ENCODE peak calls at places on chromosome 6, in five cellular contexts. B, K, S, Q and R are unnamed samples. For H3K4me1, the result is how much of the 10 kb centered on the place peaks cover.

GRCh38 chr6:125114248-125114858 is 39.2 kb upstream of the TPD52L1 start:
- DNase-seq in B (no peak), K (no peak), S (no peak), Q (no peak), R (peak)

GRCh38 chr6:26175428-26176181 is 88.4 kb downstream of the HFE start:
- DNase-seq in B (no peak), K (no peak), S (no peak), Q (no peak), R (peak)

GRCh38 chr6:43076928-43077809 is 1.1 kb downstream of the PTK7 start:
- DNase-seq in B (no peak), K (peak), S (no peak), Q (no peak), R (no peak)

GRCh38 chr6:44086931-44087574 is 40.2 kb downstream of the MRPL14 start:
- DNase-seq in B (no peak), K (peak), S (no peak), Q (no peak), R (peak)

GRCh38 chr6:34924831-34925613 is 36.0 kb downstream of the ANKS1A start:
- DNase-seq in B (no peak), K (no peak), S (no peak), Q (no peak), R (no peak)

GRCh38 chr6:10271982-10272381 is 142.9 kb downstream of the TFAP2A start:
- DNase-seq in B (no peak), K (no peak), S (no peak), Q (no peak), R (no peak)

GRCh38 chr6:112037783-112038216 is 16.1 kb upstream of the CCN6 start:
- DNase-seq in B (peak), K (peak), S (peak), Q (no peak), R (no peak)

GRCh38 chr6:42295181-42295580 is 77.5 kb upstream of the MRPS10 start:
- DNase-seq in B (no peak), K (peak), S (no peak), Q (no peak), R (no peak)

GRCh38 chr6:80263603-80264002 is 157.1 kb downstream of the BCKDHB start:
- DNase-seq in B (no peak), K (no peak), S (no peak), Q (no peak), R (no peak)

GRCh38 chr6:152462716-152463115 is 174.4 kb downstream of the SYNE1 start:
- DNase-seq in B (no peak), K (no peak), S (no peak), Q (no peak), R (no peak)

GRCh38 chr6:32624565-32624964 is 12.6 kb upstream of the HLA-DQA1 start:
- DNase-seq in B (no peak), K (no peak), S (no peak), Q (no peak), R (no peak)

GRCh38 chr6:16720861-16721260 is 40.4 kb downstream of the ATXN1 start:
- DNase-seq in B (no peak), K (no peak), S (no peak), Q (no peak), R (no peak)

GRCh38 chr6:166488081-166488685 is 98.3 kb downstream of the RAMACL start:
- DNase-seq in B (peak), K (peak), S (no peak), Q (peak), R (peak)

GRCh38 chr6:137951064-137951597 is 84.1 kb downstream of the TNFAIP3 start:
- DNase-seq in B (no peak), K (no peak), S (no peak), Q (no peak), R (no peak)

GRCh38 chr6:7114744-7115451 is 7.1 kb downstream of the RREB1 start:
- DNase-seq in B (no peak), K (no peak), S (no peak), Q (no peak), R (no peak)

GRCh38 chr6:134176283-134176975 is 124.0 kb upstream of the SLC2A12 start:
- DNase-seq in B (peak), K (peak), S (peak), Q (no peak), R (peak)

GRCh38 chr6:134177753-134178229 is 125.4 kb upstream of the SLC2A12 start:
- DNase-seq in B (no peak), K (no peak), S (no peak), Q (no peak), R (peak)

GRCh38 chr6:134178230-134179044 is 126.0 kb upstream of the SLC2A12 start:
- DNase-seq in B (peak), K (peak), S (peak), Q (peak), R (peak)

GRCh38 chr6:134175532-134176282 is 123.3 kb upstream of the SLC2A12 start:
- DNase-seq in B (peak), K (peak), S (peak), Q (no peak), R (peak)

DNA sequence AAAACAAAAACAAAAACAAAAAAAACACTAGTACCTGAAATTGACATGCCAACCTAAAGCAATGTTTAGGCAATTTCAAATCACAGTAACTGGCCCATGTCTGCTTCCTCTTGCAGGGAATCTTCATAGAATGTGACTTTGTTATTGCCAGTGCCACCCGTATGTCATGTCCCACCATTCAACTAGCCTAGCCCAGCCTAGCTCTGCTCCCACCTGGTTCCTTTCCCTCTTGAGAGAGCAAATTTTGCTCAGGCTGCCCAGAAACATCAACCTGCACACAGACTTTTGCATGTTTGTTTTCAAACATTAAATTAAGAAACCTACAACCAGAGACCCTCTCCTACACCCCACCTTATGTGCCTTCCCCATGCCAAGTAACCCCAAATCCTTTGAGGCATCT is 124.8 kb upstream of the SLC2A12 start:
- DNase-seq in B (no peak), K (no peak), S (no peak), Q (no peak), R (no peak)
- H3K4me1 ChIP-seq in B (under half), K (under half), S (under half), Q (under half), R (under half)

DNA sequence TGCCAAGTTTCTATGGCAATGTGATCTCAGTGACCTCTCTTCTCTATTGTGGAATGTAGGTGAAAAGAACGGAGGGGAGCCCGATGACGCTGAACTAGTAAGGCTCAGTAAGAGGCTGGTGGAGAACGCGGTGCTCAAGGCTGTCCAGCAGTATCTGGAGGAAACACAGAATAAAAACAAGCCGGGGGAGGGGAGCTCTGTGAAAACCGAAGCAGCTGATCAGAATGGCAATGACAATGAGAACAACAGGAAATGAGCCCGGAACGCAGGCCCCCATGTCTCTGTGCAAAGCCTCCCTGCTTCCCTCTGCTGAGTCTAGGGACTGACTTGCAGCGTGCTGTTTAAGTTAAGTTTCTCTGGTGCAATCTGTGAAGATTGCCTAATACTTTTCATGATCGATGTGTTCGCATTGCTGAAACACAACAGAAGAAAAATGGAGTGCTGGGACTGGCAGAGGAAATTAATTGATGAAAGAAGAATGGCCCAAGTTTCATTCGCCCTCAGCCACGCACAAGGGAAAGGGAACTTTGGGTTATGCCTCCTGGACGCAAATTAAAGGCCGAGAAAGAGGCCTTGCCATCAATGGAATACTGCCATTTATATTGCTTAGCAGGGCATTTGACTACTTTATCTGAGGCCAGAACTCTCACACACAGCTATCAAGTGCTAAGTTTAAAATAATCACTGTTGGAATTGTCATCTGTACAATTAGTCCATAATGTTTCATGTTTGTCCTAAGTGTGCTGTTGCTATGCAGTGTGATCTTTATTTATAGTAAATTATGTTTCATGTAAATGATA is 146.4 kb downstream of the AKAP7 start:
- DNase-seq in B (peak), K (peak), S (no peak), Q (no peak), R (peak)
- H3K4me3 ChIP-seq in B (no peak), K (no peak), S (no peak), Q (no peak), R (no peak)

GRCh38 chr6:129661478-129662405 is 48.2 kb downstream of the ARHGAP18 start:
- DNase-seq in B (no peak), K (no peak), S (no peak), Q (no peak), R (no peak)
- H3K4me1 ChIP-seq in B (under half), K (under half), S (under half), Q (under half), R (under half)

GRCh38 chr6:89829591-89830384 is at the start of gene CASP8AP2:
- DNase-seq in B (peak), K (peak), S (peak), Q (peak), R (peak)

GRCh38 chr6:89830385-89830809 is 717 bp downstream of the CASP8AP2 start:
- DNase-seq in B (no peak), K (no peak), S (no peak), Q (no peak), R (no peak)

GRCh38 chr6:89826029-89826528 is 3.6 kb upstream of the CASP8AP2 start:
- DNase-seq in B (no peak), K (no peak), S (no peak), Q (no peak), R (no peak)

GRCh38 chr6:89828988-89829590 is 591 bp upstream of the CASP8AP2 start:
- DNase-seq in B (no peak), K (no peak), S (no peak), Q (no peak), R (no peak)
- H3K4me3 ChIP-seq in B (peak), K (peak), S (peak), Q (peak), R (peak)

GRCh38 chr6:143395699-143396098 is 54.8 kb downstream of the ADAT2 start:
- DNase-seq in B (no peak), K (no peak), S (no peak), Q (no peak), R (no peak)
- H3K4me1 ChIP-seq in B (under half), K (under half), S (under half), Q (under half), R (under half)